ENCODE peak calls at places on chromosomes 13 and 19, in five cellular contexts. Y, S, L, T and B are unnamed samples.

GRCh38 chr13:33158830-33159229 is 126.7 kb downstream of the STARD13 start:
- DNase-seq in T (no peak), L (no peak), S (no peak), Y (no peak), B (no peak)

GRCh38 chr13:73945871-73946270 is 188.3 kb downstream of the KLF12 start:
- DNase-seq in Y (no peak), T (no peak), S (no peak), L (no peak), B (no peak)

GRCh38 chr13:76884167-76884566 is 2.0 kb downstream of the KCTD12 start:
- DNase-seq in T (no peak), Y (no peak), S (no peak), L (no peak), B (no peak)

GRCh38 chr13:19967619-19968018 is 9.1 kb downstream of the ZMYM2 start:
- DNase-seq in L (no peak), S (no peak), Y (no peak), T (no peak), B (no peak)

GRCh38 chr13:34243396-34243795 is 425.4 kb downstream of the RFC3 start:
- DNase-seq in Y (no peak), L (no peak), S (no peak), T (no peak), B (no peak)

GRCh38 chr13:28429685-28430290 is 65.1 kb downstream of the FLT1 start:
- DNase-seq in L (no peak), S (no peak), Y (no peak), T (no peak), B (peak)

GRCh38 chr13:107665926-107666458 is 549.3 kb downstream of the LIG4 start:
- DNase-seq in S (no peak), L (no peak), Y (no peak), T (no peak), B (no peak)

GRCh38 chr19:41994994-41995958 is 1.2 kb upstream of the ATP1A3 start:
- DNase-seq in Y (no peak), T (no peak), S (no peak), L (no peak), B (no peak)

GRCh38 chr19:2820112-2820702 is 539 bp downstream of the ZNF554 start:
- DNase-seq in L (peak), S (no peak), T (peak), Y (peak), B (peak)

GRCh38 chr13:26377038-26377437 is 123.1 kb downstream of the CDK8 start:
- DNase-seq in L (no peak), S (no peak), T (no peak), Y (no peak), B (no peak)

GRCh38 chr19:51749979-51750378 is 1.7 kb downstream of the FPR1 start:
- DNase-seq in Y (no peak), L (no peak), S (no peak), T (no peak), B (no peak)

GRCh38 chr19:34273121-34273845 is 18.9 kb downstream of the GARRE1 start:
- DNase-seq in T (no peak), Y (no peak), L (no peak), S (no peak), B (no peak)

GRCh38 chr13:97114696-97115095 is 107.4 kb upstream of the MBNL2 start:
- DNase-seq in S (no peak), L (no peak), Y (no peak), T (no peak), B (no peak)

GRCh38 chr19:1102407-1103106 is 1.2 kb upstream of the GPX4 start:
- DNase-seq in Y (no peak), S (no peak), T (no peak), L (no peak), B (no peak)

GRCh38 chr19:47035127-47035494 is 13.3 kb downstream of the TMEM160 start:
- DNase-seq in Y (no peak), S (no peak), L (no peak), T (no peak), B (no peak)

GRCh38 chr13:25181597-25181996 is 9.5 kb upstream of the AMER2 start:
- DNase-seq in Y (no peak), S (no peak), L (no peak), T (no peak), B (no peak)

GRCh38 chr13:98478134-98479129 is 98.5 kb downstream of the STK24 start:
- DNase-seq in Y (no peak), S (no peak), T (peak), L (no peak), B (peak)

GRCh38 chr13:46342538-46342937 is 44.5 kb downstream of the RUBCNL start:
- DNase-seq in Y (no peak), S (no peak), L (no peak), T (no peak), B (no peak)

GRCh38 chr13:43196171-43196611 is 172.8 kb downstream of the DNAJC15 start:
- DNase-seq in T (no peak), L (peak), S (no peak), Y (no peak), B (no peak)

GRCh38 chr19:5297272-5297669 is 43.3 kb downstream of the PTPRS start:
- DNase-seq in L (no peak), S (no peak), Y (no peak), T (no peak), B (no peak)